ENCODE peak calls at places on chromosomes 2 and 18, in ten cellular contexts. L, U, F, R, W, D, C, K, Q and M are unnamed samples.

GRCh38 chr2:159091981-159092380 is 123.5 kb downstream of the TANC1 start:
- DNase-seq in U (no peak), Q (no peak), W (no peak), R (no peak), D (no peak), F (no peak), C (no peak), K (no peak), L (no peak), M (no peak)

GRCh38 chr2:57759822-57760300 is 286.7 kb upstream of the VRK2 start:
- DNase-seq in C (peak), F (peak), U (peak), D (peak), Q (peak), L (peak), K (peak), R (peak), W (peak), M (peak)

GRCh38 chr2:101930847-101931246 is 60.9 kb upstream of the IL1R2 start:
- DNase-seq in R (no peak), F (no peak), D (no peak), K (no peak), Q (no peak), C (no peak), L (no peak), W (no peak), U (no peak), M (no peak)

GRCh38 chr2:85216927-85217326 is 83.7 kb downstream of the TCF7L1 start:
- DNase-seq in U (no peak), W (no peak), Q (no peak), R (no peak), D (no peak), L (no peak), F (no peak), K (no peak), C (no peak), M (no peak)

GRCh38 chr2:48961009-48961408 is 193.3 kb downstream of the FSHR start:
- DNase-seq in D (no peak), U (no peak), L (no peak), F (no peak), C (no peak), K (no peak), R (no peak), W (no peak), Q (no peak), M (no peak)

GRCh38 chr2:102508863-102509262 is 35.8 kb downstream of the SLC9A4 start:
- DNase-seq in R (no peak), W (no peak), K (no peak), D (no peak), Q (no peak), C (no peak), L (no peak), U (no peak), F (no peak), M (no peak)

GRCh38 chr2:95350320-95351079 is 52.0 kb upstream of the FAHD2A start:
- DNase-seq in C (peak), D (no peak), W (no peak), F (no peak), R (no peak), U (no peak), Q (no peak), K (peak), L (no peak), M (no peak)

GRCh38 chr2:233925402-233925801 is 8.2 kb downstream of the TRPM8 start:
- DNase-seq in R (no peak), D (no peak), C (no peak), F (no peak), U (no peak), W (no peak), K (no peak), L (no peak), Q (no peak), M (no peak)

GRCh38 chr2:9032555-9032954 is 29.1 kb upstream of the MBOAT2 start:
- DNase-seq in K (no peak), D (no peak), U (no peak), F (no peak), R (no peak), W (no peak), L (no peak), C (no peak), Q (no peak), M (no peak)

GRCh38 chr2:138494265-138494966 is 7.2 kb upstream of the SPOPL start:
- DNase-seq in K (no peak), F (no peak), U (no peak), L (no peak), D (no peak), W (no peak), C (no peak), Q (no peak), R (no peak), M (no peak)

GRCh38 chr2:162297925-162298552 is 20.4 kb downstream of the IFIH1 start:
- DNase-seq in L (no peak), D (peak), U (peak), Q (peak), R (no peak), C (no peak), W (peak), K (peak), F (no peak), M (peak)

GRCh38 chr2:146661494-146662096 is 1183.2 kb upstream of the ACVR2A start:
- DNase-seq in R (no peak), K (no peak), U (peak), L (no peak), F (no peak), C (no peak), D (no peak), W (no peak), Q (peak), M (peak)

GRCh38 chr18:22687892-22688680 is 245.0 kb upstream of the RBBP8 start:
- DNase-seq in W (no peak), D (no peak), K (no peak), Q (no peak), U (no peak), R (no peak), C (no peak), L (no peak), F (no peak), M (no peak)